ENCODE peak calls at places on chromosomes 2 and 18, in four cellular contexts. J is activated B cell treated with CpG ODN at 0.5 μM for 24 hours, O is HS-5, V is uterus. G is an unnamed sample.

GRCh38 chr18:24071779-24072178 is 57.2 kb downstream of the TTC39C start:
- DNase-seq in J (no peak), O (no peak), V (no peak), G (no peak)

GRCh38 chr2:22894761-22895160 is 490.2 kb upstream of the KLHL29 start:
- DNase-seq in J (no peak), O (no peak), V (no peak), G (no peak)

GRCh38 chr2:19673213-19673791 is 228.5 kb downstream of the TTC32 start:
- DNase-seq in J (no peak), O (no peak), V (peak; percentile 15), G (no peak)

GRCh38 chr18:55585050-55585449 is 2.9 kb downstream of the TCF4 start:
- DNase-seq in J (no peak), O (no peak), V (no peak), G (no peak)

GRCh38 chr2:167599228-167599627 is 648.2 kb downstream of the STK39 start:
- DNase-seq in J (no peak), O (no peak), V (no peak), G (no peak)

GRCh38 chr18:42183746-42184145 is 228.7 kb downstream of the PIK3C3 start:
- DNase-seq in J (no peak), O (peak; percentile 42), V (no peak), G (no peak)

GRCh38 chr2:216700088-216700567 is 4.8 kb upstream of the IGFBP5 start:
- DNase-seq in J (no peak), O (no peak), V (no peak), G (no peak)

GRCh38 chr2:20728114-20728758 is 61.3 kb downstream of the GDF7 start:
- DNase-seq in J (no peak), O (no peak), V (no peak), G (no peak)

GRCh38 chr2:49335546-49335945 is 181.2 kb upstream of the FSHR start:
- DNase-seq in J (no peak), O (no peak), V (no peak), G (no peak)

GRCh38 chr2:224722250-224722649 is 6.1 kb upstream of the CCDC195 start:
- DNase-seq in J (no peak), O (no peak), V (no peak), G (no peak)

GRCh38 chr2:217830061-217830460 is 172.7 kb downstream of the TNS1 start:
- DNase-seq in J (no peak), O (no peak), V (no peak), G (no peak)

GRCh38 chr2:100983201-100983600 is 18.9 kb upstream of the RPL31 start:
- DNase-seq in J (no peak), O (no peak), V (no peak), G (no peak)

GRCh38 chr2:231862071-231862470 is 64.1 kb downstream of the NPPC start:
- DNase-seq in J (no peak), O (no peak), V (no peak), G (no peak)

GRCh38 chr2:235614176-235614860 is 120.5 kb downstream of the AGAP1 start:
- DNase-seq in J (no peak), O (no peak), V (no peak), G (no peak)

GRCh38 chr18:61546598-61546997 is 213.4 kb downstream of the CDH20 start:
- DNase-seq in J (no peak), O (peak; percentile 53), V (no peak), G (no peak)

GRCh38 chr2:177031435-177032222 is 181.0 kb upstream of the HNRNPA3 start:
- DNase-seq in J (no peak), O (no peak), V (no peak), G (no peak)

GRCh38 chr2:80269806-80270205 is 34.7 kb downstream of the LRRTM1 start:
- DNase-seq in J (no peak), O (no peak), V (no peak), G (no peak)

GRCh38 chr2:10372195-10372861 is 69.6 kb downstream of the HPCAL1 start:
- DNase-seq in J (no peak), O (no peak), V (no peak), G (no peak)

GRCh38 chr2:9212010-9212638 is 5.5 kb downstream of the ASAP2 start:
- DNase-seq in J (no peak), O (no peak), V (no peak), G (no peak)